ENCODE peak calls at places on chromosome 4, in nine cellular contexts. One of them, this sample, is unnamed.

GRCh38 chr4:162201673-162202072 is 37.9 kb upstream of the FSTL5 start:
- DNase-seq in MM.1S: peak
- DNase-seq in NCI-H2081 treated with DMSO at 0.1 percent for 48 hours: no peak
- DNase-seq in choroid plexus epithelial cell: peak
- DNase-seq in IMR-90: no peak
- DNase-seq in type B pancreatic cell: no peak
- DNase-seq in stimulated activated CD8-positive, alpha-beta memory T cell treated with anti-CD3 and anti-CD28 coated beads, Interleukin-12 subunit alpha, Interleukin-12 subunit beta, amount 100 ng/mL, for 4 hours: no peak
- DNase-seq in NCI-H460: no peak
- DNase-seq in GM19239: no peak
- DNase-seq in this sample: no peak

GRCh38 chr4:181693517-181693916 is 549.7 kb upstream of the TENM3 start:
- DNase-seq in MM.1S: no peak
- DNase-seq in GM19239: no peak
- DNase-seq in NCI-H460: no peak
- DNase-seq in stimulated activated CD8-positive, alpha-beta memory T cell treated with anti-CD3 and anti-CD28 coated beads, Interleukin-12 subunit alpha, Interleukin-12 subunit beta, amount 100 ng/mL, for 4 hours: no peak
- DNase-seq in NCI-H2081 treated with DMSO at 0.1 percent for 48 hours: no peak
- DNase-seq in type B pancreatic cell: no peak
- DNase-seq in IMR-90: no peak
- DNase-seq in choroid plexus epithelial cell: no peak
- DNase-seq in this sample: no peak

GRCh38 chr4:55078987-55079386 is 46.4 kb downstream of the KDR start:
- DNase-seq in MM.1S: no peak
- DNase-seq in IMR-90: peak
- DNase-seq in stimulated activated CD8-positive, alpha-beta memory T cell treated with anti-CD3 and anti-CD28 coated beads, Interleukin-12 subunit alpha, Interleukin-12 subunit beta, amount 100 ng/mL, for 4 hours: no peak
- DNase-seq in choroid plexus epithelial cell: peak
- DNase-seq in type B pancreatic cell: no peak
- DNase-seq in GM19239: no peak
- DNase-seq in NCI-H2081 treated with DMSO at 0.1 percent for 48 hours: no peak
- DNase-seq in NCI-H460: no peak
- DNase-seq in this sample: no peak

GRCh38 chr4:123399638-123400358 is 3.2 kb downstream of the SPRY1 start:
- DNase-seq in type B pancreatic cell: no peak
- DNase-seq in MM.1S: peak
- DNase-seq in stimulated activated CD8-positive, alpha-beta memory T cell treated with anti-CD3 and anti-CD28 coated beads, Interleukin-12 subunit alpha, Interleukin-12 subunit beta, amount 100 ng/mL, for 4 hours: no peak
- DNase-seq in NCI-H2081 treated with DMSO at 0.1 percent for 48 hours: no peak
- DNase-seq in GM19239: no peak
- DNase-seq in choroid plexus epithelial cell: peak
- DNase-seq in NCI-H460: no peak
- DNase-seq in IMR-90: no peak
- DNase-seq in this sample: no peak

GRCh38 chr4:184459413-184459812 is 14.9 kb downstream of the IRF2 start:
- DNase-seq in stimulated activated CD8-positive, alpha-beta memory T cell treated with anti-CD3 and anti-CD28 coated beads, Interleukin-12 subunit alpha, Interleukin-12 subunit beta, amount 100 ng/mL, for 4 hours: no peak
- DNase-seq in type B pancreatic cell: no peak
- DNase-seq in IMR-90: peak
- DNase-seq in choroid plexus epithelial cell: peak
- DNase-seq in NCI-H460: no peak
- DNase-seq in NCI-H2081 treated with DMSO at 0.1 percent for 48 hours: no peak
- DNase-seq in GM19239: no peak
- DNase-seq in MM.1S: no peak
- DNase-seq in this sample: no peak

GRCh38 chr4:27145556-27145955 is 284.9 kb downstream of the STIM2 start:
- DNase-seq in type B pancreatic cell: no peak
- DNase-seq in GM19239: no peak
- DNase-seq in NCI-H2081 treated with DMSO at 0.1 percent for 48 hours: no peak
- DNase-seq in choroid plexus epithelial cell: no peak
- DNase-seq in MM.1S: no peak
- DNase-seq in NCI-H460: no peak
- DNase-seq in stimulated activated CD8-positive, alpha-beta memory T cell treated with anti-CD3 and anti-CD28 coated beads, Interleukin-12 subunit alpha, Interleukin-12 subunit beta, amount 100 ng/mL, for 4 hours: no peak
- DNase-seq in IMR-90: no peak
- DNase-seq in this sample: no peak

GRCh38 chr4:19005211-19005610 is 983.7 kb upstream of the LCORL start:
- DNase-seq in stimulated activated CD8-positive, alpha-beta memory T cell treated with anti-CD3 and anti-CD28 coated beads, Interleukin-12 subunit alpha, Interleukin-12 subunit beta, amount 100 ng/mL, for 4 hours: no peak
- DNase-seq in NCI-H2081 treated with DMSO at 0.1 percent for 48 hours: no peak
- DNase-seq in IMR-90: peak
- DNase-seq in NCI-H460: no peak
- DNase-seq in type B pancreatic cell: no peak
- DNase-seq in choroid plexus epithelial cell: peak
- DNase-seq in MM.1S: no peak
- DNase-seq in GM19239: no peak
- DNase-seq in this sample: peak

GRCh38 chr4:108113229-108113628 is 55.5 kb downstream of the LEF1 start:
- DNase-seq in choroid plexus epithelial cell: no peak
- DNase-seq in IMR-90: no peak
- DNase-seq in GM19239: no peak
- DNase-seq in NCI-H460: no peak
- DNase-seq in type B pancreatic cell: no peak
- DNase-seq in MM.1S: no peak
- DNase-seq in NCI-H2081 treated with DMSO at 0.1 percent for 48 hours: no peak
- DNase-seq in stimulated activated CD8-positive, alpha-beta memory T cell treated with anti-CD3 and anti-CD28 coated beads, Interleukin-12 subunit alpha, Interleukin-12 subunit beta, amount 100 ng/mL, for 4 hours: no peak
- DNase-seq in this sample: no peak

GRCh38 chr4:176189891-176190795 is 5.2 kb downstream of the SPATA4 start:
- DNase-seq in IMR-90: peak
- DNase-seq in MM.1S: no peak
- DNase-seq in NCI-H460: no peak
- DNase-seq in stimulated activated CD8-positive, alpha-beta memory T cell treated with anti-CD3 and anti-CD28 coated beads, Interleukin-12 subunit alpha, Interleukin-12 subunit beta, amount 100 ng/mL, for 4 hours: no peak
- DNase-seq in choroid plexus epithelial cell: no peak
- DNase-seq in GM19239: no peak
- DNase-seq in type B pancreatic cell: no peak
- DNase-seq in NCI-H2081 treated with DMSO at 0.1 percent for 48 hours: no peak
- DNase-seq in this sample: no peak

This sample was measured in amygdala.